ENCODE peak calls at places on chromosomes 16 and 17, in five cellular contexts. Z is hypothalamus, P is AG08395, Q is A549, J is posterior cingulate gyrus. E is an unnamed sample.

GRCh38 chr17:28846231-28846630 is 3.6 kb upstream of the FAM222B start:
- DNase-seq in P (no peak), Q (no peak), Z (no peak), J (peak; percentile 12), E (no peak)

GRCh38 chr16:70705056-70705455 is 19.2 kb upstream of the MTSS2 start:
- DNase-seq in J (no peak), Q (no peak), Z (no peak), P (no peak), E (peak; percentile 66)

GRCh38 chr16:19093631-19094541 is 19.9 kb upstream of the ITPRIPL2 start:
- DNase-seq in Z (no peak), P (no peak), J (no peak), Q (no peak), E (no peak)

GRCh38 chr17:19376799-19377198 is 1.5 kb upstream of the MAPK7 start:
- DNase-seq in Q (no peak), J (no peak), Z (no peak), P (no peak), E (no peak)

GRCh38 chr16:27242868-27243590 is 25.5 kb downstream of the NSMCE1 start:
- DNase-seq in Z (no peak), J (peak; percentile 85), P (peak; percentile 63), Q (peak; percentile 35), E (peak; percentile 92)

GRCh38 chr17:71980171-71980570 is 140.6 kb upstream of the SOX9 start:
- DNase-seq in Q (no peak), J (no peak), P (no peak), Z (no peak), E (no peak)

GRCh38 chr17:185445-186138 is 4.1 kb upstream of the DOC2B start:
- DNase-seq in Z (no peak), J (peak; percentile 38), P (no peak), Q (no peak), E (no peak)

GRCh38 chr17:32103476-32104113 is 38.7 kb upstream of the RHOT1 start:
- DNase-seq in Z (no peak), Q (no peak), P (peak; percentile 59), J (peak; percentile 84), E (no peak)

GRCh38 chr16:85673529-85674417 is 15.0 kb downstream of the GINS2 start:
- DNase-seq in Q (no peak), Z (no peak), P (peak; percentile 20), J (peak; percentile 85), E (peak; percentile 40)

GRCh38 chr17:6696906-6697305 is 16.3 kb downstream of the SLC13A5 start:
- DNase-seq in P (no peak), J (no peak), Q (no peak), Z (no peak), E (no peak)

GRCh38 chr17:58605986-58606385 is 85.9 kb downstream of the TEX14 start:
- DNase-seq in J (no peak), Z (no peak), P (no peak), Q (no peak), E (no peak)

GRCh38 chr17:75371339-75371738 is 34.1 kb downstream of the GRB2 start:
- DNase-seq in Z (no peak), J (no peak), Q (no peak), P (no peak), E (no peak)

GRCh38 chr16:79589495-79590134 is 10.9 kb downstream of the MAF start:
- DNase-seq in P (no peak), Z (no peak), J (peak; percentile 83), Q (no peak), E (no peak)

GRCh38 chr16:1899641-1900451 is 18.4 kb downstream of the HS3ST6 start:
- DNase-seq in Z (no peak), Q (no peak), P (no peak), J (no peak), E (no peak)

GRCh38 chr17:74592087-74592990 is at the start of gene CD300LD:
- DNase-seq in P (no peak), Z (no peak), J (no peak), Q (no peak), E (no peak)

GRCh38 chr16:87822002-87822390 is 47.3 kb downstream of the SLC7A5 start:
- DNase-seq in Q (no peak), P (no peak), J (no peak), Z (no peak), E (no peak)